ENCODE peak calls at places on chromosomes 12 and 14, in ten cellular contexts. B is neural progenitor cell, S is HCT116, R is upper lobe of right lung, U is endodermal cell, K is thyroid gland, C is transverse colon, A is ovary, O is gastrocnemius medialis, G is psoas muscle. X is an unnamed sample.

GRCh38 chr12:127381043-127381668 is 885.8 kb upstream of the TMEM132C start:
- DNase-seq in G (no peak), O (no peak), A (peak), B (peak), R (peak), C (peak), S (peak), U (peak), K (peak), X (peak)

GRCh38 chr12:122834921-122835692 is at the start of gene HIP1R:
- DNase-seq in O (no peak), G (no peak), K (peak), R (peak), C (peak), B (peak), A (peak), S (peak), U (peak), X (peak)

GRCh38 chr12:47747596-47748506 is 10.8 kb downstream of the RAPGEF3 start:
- DNase-seq in S (no peak), C (no peak), G (no peak), U (no peak), K (no peak), R (no peak), O (no peak), A (no peak), B (no peak), X (no peak)

GRCh38 chr12:94704452-94704871 is 54.1 kb upstream of the TMCC3 start:
- DNase-seq in A (no peak), G (no peak), B (no peak), O (no peak), R (no peak), K (peak), S (no peak), U (no peak), C (no peak), X (peak)

GRCh38 chr12:86331012-86331411 is 74.8 kb upstream of the MGAT4C start:
- DNase-seq in C (no peak), A (no peak), R (no peak), B (no peak), G (no peak), S (no peak), O (no peak), K (peak), U (no peak), X (no peak)

GRCh38 chr14:101737414-101738367 is 23.8 kb upstream of the PPP2R5C start:
- DNase-seq in U (no peak), C (no peak), S (no peak), A (no peak), K (no peak), O (no peak), R (no peak), B (no peak), G (no peak), X (no peak)

GRCh38 chr12:122888232-122888752 is 7.6 kb downstream of the VPS37B start:
- DNase-seq in A (no peak), K (peak), C (peak), R (peak), O (no peak), S (peak), U (peak), B (peak), G (no peak), X (peak)

GRCh38 chr12:103928736-103929050 is 1.5 kb upstream of the HSP90B1 start:
- DNase-seq in A (peak), S (no peak), K (peak), G (no peak), C (peak), O (peak), B (no peak), R (no peak), U (no peak), X (no peak)

GRCh38 chr14:81767266-81767987 is 233.8 kb upstream of the SEL1L start:
- DNase-seq in G (no peak), R (no peak), C (no peak), K (no peak), O (no peak), U (no peak), S (no peak), A (no peak), B (peak), X (no peak)

DNA sequence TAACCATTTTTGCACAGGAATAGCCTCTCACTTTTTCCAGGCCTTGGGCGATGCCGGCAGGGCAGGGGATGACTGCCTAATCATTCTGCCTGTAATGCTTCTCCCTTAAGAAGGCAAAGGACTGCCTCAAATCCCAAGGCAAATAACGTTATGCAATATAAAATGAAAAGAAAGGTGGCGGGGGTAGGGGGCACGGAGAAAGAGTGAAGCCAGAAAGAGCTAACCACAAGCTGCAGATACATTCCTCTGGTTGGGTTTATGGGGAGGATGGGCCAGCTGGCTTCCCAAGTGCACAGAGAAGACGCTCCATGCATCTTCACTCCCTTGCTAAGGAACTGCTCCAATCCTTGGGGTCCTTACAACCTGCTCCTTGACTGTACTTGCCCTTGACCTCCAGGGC is 229.5 kb downstream of the FOXN3 start:
- DNase-seq in K (no peak), S (no peak), O (no peak), U (no peak), C (no peak), R (no peak), G (no peak), B (no peak), A (no peak), X (no peak)
- H3K27ac ChIP-seq in K (no peak), S (no peak), O (peak), U (no peak), C (no peak), R (no peak), G (peak), B (no peak), A (no peak), X (peak)

GRCh38 chr14:65637780-65638179 is 225.2 kb downstream of the FUT8 start:
- DNase-seq in B (no peak), G (no peak), S (no peak), R (no peak), C (no peak), K (no peak), A (no peak), O (no peak), U (no peak), X (no peak)
- TF ChIP-seq CTCF in B (no peak), G (no peak), S (no peak), R (no peak), C (no peak), K (no peak), A (no peak), O (no peak), U (no peak), X (no peak)

GRCh38 chr12:2248901-2249381 is 196.2 kb downstream of the CACNA1C start:
- DNase-seq in S (no peak), A (no peak), K (no peak), U (no peak), R (no peak), C (no peak), B (no peak), G (no peak), O (no peak), X (no peak)
- H3K4me3 ChIP-seq in S (no peak), A (no peak), K (no peak), U (no peak), R (no peak), C (no peak), B (no peak), G (no peak), O (no peak), X (no peak)

GRCh38 chr12:52125499-52125900 is 46.0 kb downstream of the SMIM41 start:
- DNase-seq in R (peak), G (no peak), C (no peak), B (peak), A (no peak), S (no peak), O (no peak), U (peak), K (peak), X (no peak)

GRCh38 chr12:52127683-52128450 is 48.4 kb downstream of the SMIM41 start:
- DNase-seq in C (no peak), S (no peak), K (no peak), A (no peak), O (no peak), G (no peak), U (peak), R (peak), B (no peak), X (no peak)

GRCh38 chr12:52126050-52126604 is 46.6 kb downstream of the SMIM41 start:
- DNase-seq in O (no peak), G (no peak), A (no peak), S (no peak), B (no peak), R (peak), U (peak), C (no peak), K (no peak), X (no peak)

GRCh38 chr12:52130695-52131094 is 51.2 kb downstream of the SMIM41 start:
- DNase-seq in C (no peak), R (peak), S (no peak), O (peak), U (peak), G (no peak), B (no peak), K (no peak), A (peak), X (no peak)

DNA sequence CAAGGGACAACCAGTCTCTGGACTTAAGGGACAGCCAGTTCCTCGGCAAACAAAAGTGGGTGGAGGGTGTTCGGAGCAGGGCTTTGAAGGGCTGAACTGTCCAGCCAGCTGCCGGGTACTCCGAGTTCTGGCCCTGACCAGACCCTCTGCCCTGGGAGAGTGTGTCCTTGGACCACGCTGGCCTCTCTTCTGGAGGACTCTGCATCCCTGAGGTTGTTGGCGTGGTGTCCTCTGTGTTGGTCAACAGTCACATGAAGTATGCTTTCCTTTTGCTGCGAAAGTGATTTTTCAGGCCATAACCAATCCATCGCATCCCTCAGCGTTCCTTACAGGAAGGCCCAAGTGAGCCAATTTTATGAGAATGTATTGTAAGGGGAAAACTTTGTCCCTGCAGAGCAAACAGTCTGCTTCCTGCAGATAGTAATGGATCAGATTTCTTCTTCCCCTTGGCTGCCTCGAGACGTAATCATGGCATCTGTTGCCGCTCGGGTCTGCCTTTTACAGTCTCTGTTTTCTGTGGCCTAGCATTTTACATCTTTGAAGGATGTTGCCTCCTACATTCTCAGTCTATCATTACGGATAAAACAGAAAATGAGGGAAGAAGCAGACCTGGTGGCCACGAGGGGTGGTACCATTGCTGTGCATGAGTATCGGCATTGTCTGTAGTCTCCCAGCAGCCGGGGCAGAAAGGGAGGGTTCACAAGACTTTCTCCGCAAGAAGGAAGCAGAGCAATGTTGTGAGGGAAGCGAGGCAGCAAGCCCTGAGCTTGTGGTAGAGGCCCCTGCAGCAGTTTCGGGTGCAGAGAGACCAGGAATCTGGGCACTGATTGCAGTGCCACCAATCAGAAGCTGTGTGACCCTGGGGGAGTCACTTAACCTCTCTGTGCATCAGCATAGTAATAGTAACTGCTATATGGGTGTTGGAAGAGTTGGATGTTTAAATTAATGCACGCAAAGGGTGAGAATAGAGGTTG is 47.4 kb downstream of the SMIM41 start:
- DNase-seq in O (peak), A (peak), S (no peak), B (no peak), G (peak), C (no peak), R (peak), K (no peak), U (peak), X (peak)
- H3K27ac ChIP-seq in O (peak), A (no peak), S (no peak), B (no peak), G (peak), C (peak), R (peak), K (peak), U (no peak), X (no peak)

DNA sequence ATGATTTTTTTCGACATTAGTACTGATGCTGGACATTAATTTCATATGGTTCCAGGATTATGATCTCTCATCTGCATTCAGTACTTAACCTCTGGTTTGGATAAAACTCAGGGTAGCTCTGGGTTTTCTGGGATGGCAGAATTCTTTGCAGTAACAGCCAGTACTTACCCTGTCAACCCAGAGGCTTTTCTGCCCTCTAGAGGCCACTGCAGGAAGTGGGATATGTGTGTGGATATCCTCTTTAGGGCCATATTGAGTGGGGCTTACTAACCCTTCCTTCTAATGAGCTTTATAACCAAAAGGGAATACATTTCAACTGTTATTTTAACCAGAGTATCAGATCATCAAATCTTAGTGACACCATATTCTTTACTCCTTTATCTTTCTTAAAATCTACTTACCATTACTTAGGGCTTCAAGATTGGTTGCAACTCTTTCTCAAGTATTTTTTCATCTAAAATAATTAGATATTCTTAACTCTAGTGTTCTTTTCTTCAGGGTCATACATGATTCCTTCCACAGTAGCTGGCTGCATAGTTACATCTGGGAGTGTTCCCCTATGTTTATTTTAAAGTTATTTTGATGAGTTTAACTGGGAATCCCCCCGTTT is 488.0 kb upstream of the STXBP6 start:
- DNase-seq in B (peak), O (no peak), G (no peak), U (peak), C (peak), A (no peak), S (no peak), K (no peak), R (no peak), X (no peak)
- TF ChIP-seq CTCF in B (peak), O (no peak), G (no peak), U (peak), C (peak), A (no peak), S (peak), K (no peak), R (peak), X (no peak)